ENCODE peak calls at places on chromosomes 4 and X, in five cellular contexts. R is astrocyte of the spinal cord, I is Caco-2, M is heart right ventricle, Z is right cardiac atrium. C is an unnamed sample.

GRCh38 chr4:103397527-103397926 is 199.4 kb upstream of the CENPE start:
- DNase-seq in I (no peak), R (no peak), M (no peak), Z (no peak), C (no peak)

GRCh38 chr4:43244688-43245382 is 352.3 kb downstream of the GRXCR1 start:
- DNase-seq in Z (no peak), R (no peak), I (no peak), M (no peak), C (no peak)

GRCh38 chrX:940691-941090 is 271.8 kb downstream of the CRLF2 start:
- DNase-seq in I (no peak), M (no peak), Z (no peak), R (no peak), C (no peak)

GRCh38 chrX:150361777-150362351 is 1.3 kb upstream of the MAMLD1 start:
- DNase-seq in M (peak; percentile 9), I (no peak), Z (peak; percentile 74), R (no peak), C (peak; percentile 13)

GRCh38 chr4:76926841-76927240 is 22.7 kb upstream of the SEPTIN11 start:
- DNase-seq in R (no peak), M (no peak), Z (no peak), I (no peak), C (no peak)

GRCh38 chr4:3318561-3319021 is 25.8 kb downstream of the RGS12 start:
- DNase-seq in Z (peak; percentile 49), I (no peak), R (no peak), M (no peak), C (no peak)

GRCh38 chr4:6019316-6020263 is 1.4 kb upstream of the C4orf50 start:
- DNase-seq in R (peak; percentile 24), I (peak; percentile 46), Z (no peak), M (no peak), C (no peak)

GRCh38 chr4:143133966-143134365 is 50.8 kb upstream of the USP38 start:
- DNase-seq in I (no peak), M (no peak), Z (no peak), R (no peak), C (no peak)

GRCh38 chrX:39320165-39320564 is 518.9 kb downstream of the MID1IP1 start:
- DNase-seq in Z (peak; percentile 60), I (no peak), R (no peak), M (no peak), C (no peak)

GRCh38 chr4:24067781-24068193 is 177.9 kb upstream of the PPARGC1A start:
- DNase-seq in M (no peak), R (peak; percentile 53), I (no peak), Z (peak; percentile 39), C (no peak)

GRCh38 chrX:19578956-19579355 is 63.6 kb upstream of the MAP3K15 start:
- DNase-seq in I (no peak), Z (peak; percentile 40), M (peak; percentile 18), R (no peak), C (no peak)

GRCh38 chr4:41505161-41505653 is 32.8 kb upstream of the LIMCH1 start:
- DNase-seq in M (no peak), Z (no peak), R (peak; percentile 32), I (no peak), C (no peak)

GRCh38 chr4:188695261-188695660 is 556.0 kb downstream of the TRIML1 start:
- DNase-seq in M (no peak), R (no peak), I (no peak), Z (no peak), C (no peak)

GRCh38 chr4:153713840-153714239 is 29.8 kb downstream of the TLR2 start:
- DNase-seq in M (no peak), I (no peak), Z (no peak), R (peak; percentile 18), C (no peak)

GRCh38 chrX:103155201-103155600 is 59.7 kb upstream of the BEX4 start:
- DNase-seq in M (no peak), Z (no peak), I (no peak), R (no peak), C (no peak)

GRCh38 chr4:88021824-88022223 is 14.4 kb downstream of the PKD2 start:
- DNase-seq in Z (no peak), M (no peak), I (no peak), R (no peak), C (no peak)

GRCh38 chrX:150903110-150903508 is 4.6 kb upstream of the CD99L2 start:
- DNase-seq in Z (no peak), I (no peak), R (no peak), M (no peak), C (no peak)

DNA sequence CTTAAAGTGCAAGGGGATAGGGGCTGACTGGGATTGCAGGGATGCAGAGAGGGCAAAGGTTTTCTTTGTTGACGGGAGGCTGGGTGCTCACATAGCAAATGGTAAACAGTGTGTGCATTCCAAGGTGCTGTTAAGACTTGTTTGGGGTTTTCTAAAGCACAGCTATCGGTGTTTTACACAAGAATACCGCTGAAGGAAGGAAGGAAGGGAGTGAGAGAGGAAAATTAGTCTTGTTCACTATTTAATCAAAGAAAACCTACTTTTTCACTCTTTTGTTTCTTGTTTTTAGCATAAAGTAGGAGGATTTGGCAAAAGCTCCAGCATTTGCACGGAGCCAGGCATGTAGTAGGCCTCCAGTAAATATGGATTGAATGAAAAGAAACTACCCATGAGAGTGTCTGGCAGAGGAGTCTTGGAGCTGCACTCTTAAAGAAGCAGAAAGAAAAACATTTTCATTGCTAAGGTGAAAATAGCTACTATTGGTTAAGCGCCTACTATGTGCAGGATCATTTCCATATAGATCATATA is 99.7 kb downstream of the FIP1L1 start:
- DNase-seq in I (peak; percentile 72), R (no peak), M (no peak), Z (no peak), C (no peak)
- H3K4me3 ChIP-seq in I (peak overlapping the region; percentile 17), R (no peak overlapping the region), M (no peak overlapping the region), Z (no peak overlapping the region), C (no peak overlapping the region)

DNA sequence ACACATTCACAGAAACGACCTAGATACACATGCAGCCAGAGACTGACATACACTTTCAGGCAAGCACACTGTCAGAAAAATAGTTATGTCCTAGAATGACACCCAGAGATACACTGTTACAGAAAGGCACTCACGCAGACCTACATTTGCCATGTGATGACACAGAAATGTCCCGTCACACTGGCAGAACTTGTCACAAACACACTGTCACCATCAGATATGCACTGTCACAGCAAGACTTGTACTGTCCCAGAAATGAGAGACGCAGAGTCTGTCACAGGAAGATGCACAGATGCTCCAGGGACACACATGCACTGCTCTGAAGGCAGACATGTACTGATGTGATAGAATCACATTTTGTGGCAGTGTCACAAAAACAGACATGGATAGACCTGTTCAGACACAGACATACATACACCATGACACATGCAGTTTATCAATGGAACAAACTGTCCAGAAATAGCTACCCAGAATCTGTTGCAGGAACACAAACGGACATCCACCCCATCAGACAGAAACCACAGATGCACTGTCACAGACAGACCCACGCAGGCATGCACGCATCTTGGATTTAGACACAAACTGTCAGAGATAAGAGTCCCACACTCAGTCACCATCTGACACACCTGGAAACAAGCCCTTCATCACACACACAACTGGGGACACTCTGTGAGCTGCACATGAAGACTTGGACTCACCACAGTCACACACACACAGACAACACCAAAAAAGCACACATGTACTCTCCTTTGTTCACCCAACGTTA is 1.3 kb upstream of the PIM2 start:
- DNase-seq in I (no peak), R (no peak), M (no peak), Z (no peak), C (peak; percentile 61)
- H3K4me3 ChIP-seq in I (no peak overlapping the region), R (no peak overlapping the region), M (no peak overlapping the region), Z (no peak overlapping the region), C (peak overlapping the region; percentile 72)

GRCh38 chrX:11416600-11416999 is 123.4 kb downstream of the AMELX start:
- DNase-seq in M (no peak), I (no peak), Z (no peak), R (no peak), C (no peak)
- H3K4me3 ChIP-seq in M (no peak overlapping the region), I (no peak overlapping the region), Z (no peak overlapping the region), R (no peak overlapping the region), C (no peak overlapping the region)

GRCh38 chr4:109801099-109801789 is 555 bp downstream of the CFI start:
- DNase-seq in Z (no peak), M (no peak), I (no peak), R (peak; percentile 18), C (no peak)
- H3K4me3 ChIP-seq in Z (peak overlapping the region; percentile 76), M (peak overlapping the region; percentile 52), I (no peak overlapping the region), R (peak overlapping the region; percentile 36), C (no peak overlapping the region)

DNA sequence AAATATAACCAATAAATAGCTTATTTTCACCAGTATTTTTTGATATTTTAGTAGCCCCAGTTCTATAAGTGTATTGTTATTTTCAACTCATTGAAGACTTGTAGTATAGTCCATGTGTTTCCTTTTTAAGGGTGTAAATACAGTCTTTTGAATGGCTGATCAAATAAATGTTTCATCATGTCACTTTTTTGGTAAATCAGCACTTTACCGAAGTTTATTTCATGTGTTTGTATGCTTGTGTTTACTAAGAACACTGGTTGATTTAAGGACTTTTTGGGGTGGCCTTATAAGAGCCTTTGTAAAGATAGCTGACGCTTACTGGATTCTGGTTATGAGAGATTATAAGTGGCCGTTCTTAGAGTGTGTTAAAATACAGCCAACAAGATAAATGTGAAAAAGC is 2.6 kb downstream of the UBE2K start:
- DNase-seq in I (no peak), R (no peak), Z (no peak), M (no peak), C (no peak)
- H3K4me3 ChIP-seq in I (no peak overlapping the region), R (peak overlapping the region; percentile 87), Z (no peak overlapping the region), M (peak overlapping the region; percentile 94), C (peak overlapping the region; percentile 94)